ENCODE peak calls at places on chromosomes 1 and 21, in nine cellular contexts. J, H, X, S, Y, N, B, C and W are unnamed samples.

GRCh38 chr1:39292401-39292800 is 87.9 kb downstream of the MACF1 start:
- DNase-seq in C (no peak), X (no peak), Y (no peak), H (no peak), N (no peak), B (no peak), S (no peak), J (no peak), W (no peak)

GRCh38 chr1:47617381-47618221 is 179.8 kb downstream of the FOXD2 start:
- DNase-seq in S (peak), H (no peak), Y (no peak), J (no peak), C (no peak), X (no peak), B (no peak), N (no peak), W (no peak)

GRCh38 chr1:68111804-68112436 is 61.5 kb upstream of the DIRAS3 start:
- DNase-seq in S (no peak), B (peak), C (peak), X (no peak), Y (peak), N (peak), J (no peak), H (peak), W (no peak)

GRCh38 chr1:20484526-20485462 is 1.2 kb downstream of the CAMK2N1 start:
- DNase-seq in C (no peak), J (no peak), H (no peak), S (peak), B (peak), Y (no peak), X (no peak), N (no peak), W (peak)

GRCh38 chr1:40662864-40663263 is 2.6 kb downstream of the RIMS3 start:
- DNase-seq in X (no peak), B (no peak), J (no peak), H (no peak), N (no peak), C (peak), S (no peak), Y (no peak), W (no peak)

GRCh38 chr1:117663156-117663902 is 57.5 kb downstream of the TENT5C start:
- DNase-seq in Y (no peak), S (no peak), J (no peak), H (no peak), C (no peak), N (no peak), X (no peak), B (no peak), W (no peak)

GRCh38 chr21:35222541-35222941 is 173.4 kb upstream of the RUNX1 start:
- DNase-seq in Y (no peak), C (no peak), S (no peak), B (no peak), X (peak), H (no peak), N (no peak), J (peak), W (no peak)

GRCh38 chr21:46662367-46662654 is 26.8 kb downstream of the PRMT2 start:
- DNase-seq in Y (no peak), J (no peak), X (no peak), N (no peak), H (peak), B (no peak), C (no peak), S (no peak), W (no peak)

GRCh38 chr1:243396876-243397275 is 141.0 kb downstream of the SDCCAG8 start:
- DNase-seq in H (no peak), S (no peak), C (no peak), Y (no peak), B (no peak), X (no peak), J (no peak), N (no peak), W (no peak)

GRCh38 chr1:81556968-81557367 is 243.8 kb upstream of the ADGRL2 start:
- DNase-seq in X (no peak), C (no peak), Y (no peak), H (no peak), N (no peak), J (no peak), B (no peak), S (no peak), W (no peak)

GRCh38 chr1:246681822-246682221 is 42.4 kb upstream of the SCCPDH start:
- DNase-seq in C (no peak), J (no peak), S (no peak), N (no peak), X (no peak), H (peak), B (no peak), Y (no peak), W (no peak)

GRCh38 chr1:234866007-234866866 is 256.3 kb upstream of the IRF2BP2 start:
- DNase-seq in Y (no peak), B (no peak), X (no peak), N (no peak), C (peak), J (no peak), H (peak), S (no peak), W (no peak)

GRCh38 chr1:34792424-34792823 is 375 bp upstream of the GJA4 start:
- DNase-seq in H (no peak), X (no peak), C (no peak), S (no peak), N (no peak), Y (no peak), B (no peak), J (no peak), W (no peak)

GRCh38 chr1:94743866-94744265 is 76.3 kb upstream of the SLC44A3 start:
- DNase-seq in X (no peak), H (no peak), Y (no peak), S (no peak), C (peak), J (no peak), B (no peak), N (no peak), W (no peak)

GRCh38 chr1:47976728-47977127 is 20.5 kb downstream of the TRABD2B start:
- DNase-seq in B (no peak), X (no peak), N (no peak), C (no peak), Y (no peak), S (no peak), J (no peak), H (no peak), W (no peak)

GRCh38 chr21:21436012-21436545 is 437.9 kb downstream of the NCAM2 start:
- DNase-seq in Y (no peak), J (no peak), N (no peak), S (no peak), C (peak), H (no peak), B (no peak), X (no peak), W (no peak)
- TF ChIP-seq CTCF in Y (no peak), J (no peak), N (no peak), S (no peak), C (no peak), H (no peak), B (no peak), X (no peak), W (no peak)

DNA sequence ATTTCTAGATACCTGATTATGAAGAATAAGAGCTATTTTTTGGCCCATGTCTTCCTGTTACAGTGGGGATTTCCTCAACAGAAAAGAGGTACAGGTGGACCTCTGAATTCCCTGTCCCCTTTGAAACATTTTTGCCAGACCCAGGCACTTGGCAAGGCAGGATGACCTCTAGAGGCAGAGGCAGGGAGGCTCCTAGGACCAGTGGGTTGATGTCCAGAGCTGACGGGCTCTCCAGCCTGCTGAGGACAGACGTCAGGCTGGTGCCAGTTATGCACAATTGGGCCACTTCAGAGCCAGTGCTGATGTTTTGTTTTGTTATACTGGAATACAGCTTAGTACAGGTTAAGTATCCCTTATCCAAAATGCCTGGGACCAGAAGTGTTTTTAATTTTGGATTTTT is 18.5 kb upstream of the A3GALT2 start:
- DNase-seq in C (no peak), N (no peak), H (peak), S (no peak), X (no peak), J (no peak), Y (no peak), B (no peak), W (no peak)
- TF ChIP-seq CTCF in C (no peak), N (peak), H (peak), S (no peak), X (no peak), J (no peak), Y (no peak), B (no peak), W (peak)

GRCh38 chr1:200307755-200308066 is 102.1 kb downstream of the ZNF281 start:
- DNase-seq in X (no peak), N (no peak), Y (no peak), J (no peak), B (no peak), H (no peak), S (no peak), C (no peak), W (no peak)
- TF ChIP-seq CTCF in X (peak), N (no peak), Y (no peak), J (no peak), B (no peak), H (no peak), S (peak), C (no peak), W (no peak)

DNA sequence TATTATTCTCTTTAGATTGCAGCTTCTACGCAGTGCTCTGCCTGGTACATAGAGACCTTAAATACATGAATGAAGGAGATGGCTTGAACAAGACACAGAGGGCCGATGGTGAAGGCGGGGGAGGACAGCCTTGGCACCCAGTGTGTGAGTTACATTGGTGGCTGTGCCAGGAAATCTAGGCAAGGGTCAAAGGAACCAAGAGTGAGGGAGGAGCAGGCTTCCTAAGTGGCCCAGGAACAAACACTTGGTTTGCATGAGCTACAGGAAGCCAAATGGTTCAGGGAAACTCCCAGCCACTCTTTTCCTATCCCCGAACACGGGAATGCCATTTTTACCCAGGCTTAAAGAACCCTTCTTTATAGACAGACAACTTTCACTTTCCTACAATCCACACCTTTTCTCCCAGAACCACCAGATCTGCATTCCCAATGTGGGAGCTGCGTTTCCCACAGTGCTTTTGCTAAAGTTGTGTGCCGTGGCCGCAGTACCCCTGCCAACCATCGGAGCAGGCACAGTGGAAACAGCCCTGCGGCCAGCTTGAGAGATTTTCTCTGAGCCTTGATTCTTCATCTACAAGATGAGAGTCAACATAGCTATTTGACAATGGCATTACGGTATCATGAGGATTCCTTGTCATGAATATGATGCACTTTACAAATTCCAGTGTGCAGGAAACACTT is 3.5 kb upstream of the CLEC20A start:
- DNase-seq in C (no peak), X (no peak), B (peak), Y (no peak), N (no peak), J (no peak), S (no peak), H (no peak), W (no peak)
- TF ChIP-seq CTCF in C (peak), X (no peak), B (peak), Y (peak), N (no peak), J (peak), S (peak), H (peak), W (peak)